ENCODE peak calls at places on chromosomes 16 and 17, in six cellular contexts. T is Calu3, W is heart left ventricle, V is glutamatergic neuron, I is nephron progenitor cell, E is psoas muscle. M is an unnamed sample.

GRCh38 chr17:68707032-68707431 is 105.9 kb upstream of the FAM20A start:
- DNase-seq in T (no peak), I (no peak), V (no peak), W (peak; percentile 35), E (no peak), M (no peak)

GRCh38 chr16:87045462-87046216 is 271.6 kb downstream of the C16orf95 start:
- DNase-seq in E (no peak), T (no peak), W (no peak), I (no peak), V (no peak), M (no peak)

GRCh38 chr16:89314357-89314756 is 96.9 kb downstream of the ZNF778 start:
- DNase-seq in T (no peak), I (no peak), E (no peak), V (no peak), W (no peak), M (no peak)

GRCh38 chr17:146983-147761 is 9.8 kb downstream of the SCGB1C2 start:
- DNase-seq in E (peak; percentile 38), I (no peak), W (no peak), T (no peak), V (peak; percentile 12), M (no peak)

GRCh38 chr16:52069866-52070265 is 477.1 kb downstream of the TOX3 start:
- DNase-seq in E (no peak), T (peak; percentile 40), I (peak; percentile 4), V (no peak), W (no peak), M (no peak)

GRCh38 chr17:74297941-74298340 is 23.9 kb downstream of the DNAI2 start:
- DNase-seq in T (no peak), I (no peak), V (no peak), E (no peak), W (no peak), M (no peak)

GRCh38 chr17:48187867-48188608 is 80.5 kb downstream of the SNX11 start:
- DNase-seq in I (no peak), W (no peak), E (no peak), V (no peak), T (no peak), M (no peak)

GRCh38 chr16:68902376-68903345 is 59.3 kb downstream of the TANGO6 start:
- DNase-seq in T (peak; percentile 76), I (peak; percentile 35), V (peak; percentile 37), E (no peak), W (no peak), M (peak; percentile 37)

GRCh38 chr17:52147431-52147830 is 11.1 kb downstream of the CA10 start:
- DNase-seq in I (no peak), E (no peak), T (no peak), W (no peak), V (no peak), M (no peak)

GRCh38 chr17:62703776-62704380 is 76.4 kb downstream of the MRC2 start:
- DNase-seq in T (peak; percentile 82), I (peak; percentile 91), E (peak; percentile 84), W (peak; percentile 77), V (peak; percentile 93), M (peak; percentile 86)

GRCh38 chr16:20612551-20613470 is 36.6 kb upstream of the ACSM2B start:
- DNase-seq in T (no peak), V (no peak), I (no peak), W (peak; percentile 73), E (peak; percentile 55), M (no peak)

GRCh38 chr16:69107311-69107962 is 2.0 kb downstream of the HAS3 start:
- DNase-seq in V (peak; percentile 54), T (peak; percentile 50), E (peak; percentile 61), I (peak; percentile 59), W (no peak), M (no peak)

GRCh38 chr16:29775742-29776408 is 2.2 kb upstream of the ZG16 start:
- DNase-seq in V (peak; percentile 21), W (no peak), T (peak; percentile 49), E (no peak), I (no peak), M (no peak)

GRCh38 chr17:50318551-50319310 is 27.2 kb upstream of the XYLT2 start:
- DNase-seq in V (no peak), W (no peak), T (no peak), E (no peak), I (peak; percentile 69), M (no peak)

GRCh38 chr17:75228305-75228704 is 22.8 kb downstream of the NUP85 start:
- DNase-seq in T (no peak), E (peak; percentile 23), W (no peak), I (no peak), V (no peak), M (no peak)

GRCh38 chr16:1379863-1380174 is 28.1 kb downstream of the GNPTG start:
- DNase-seq in T (peak; percentile 63), I (no peak), E (no peak), V (no peak), W (no peak), M (no peak)

DNA sequence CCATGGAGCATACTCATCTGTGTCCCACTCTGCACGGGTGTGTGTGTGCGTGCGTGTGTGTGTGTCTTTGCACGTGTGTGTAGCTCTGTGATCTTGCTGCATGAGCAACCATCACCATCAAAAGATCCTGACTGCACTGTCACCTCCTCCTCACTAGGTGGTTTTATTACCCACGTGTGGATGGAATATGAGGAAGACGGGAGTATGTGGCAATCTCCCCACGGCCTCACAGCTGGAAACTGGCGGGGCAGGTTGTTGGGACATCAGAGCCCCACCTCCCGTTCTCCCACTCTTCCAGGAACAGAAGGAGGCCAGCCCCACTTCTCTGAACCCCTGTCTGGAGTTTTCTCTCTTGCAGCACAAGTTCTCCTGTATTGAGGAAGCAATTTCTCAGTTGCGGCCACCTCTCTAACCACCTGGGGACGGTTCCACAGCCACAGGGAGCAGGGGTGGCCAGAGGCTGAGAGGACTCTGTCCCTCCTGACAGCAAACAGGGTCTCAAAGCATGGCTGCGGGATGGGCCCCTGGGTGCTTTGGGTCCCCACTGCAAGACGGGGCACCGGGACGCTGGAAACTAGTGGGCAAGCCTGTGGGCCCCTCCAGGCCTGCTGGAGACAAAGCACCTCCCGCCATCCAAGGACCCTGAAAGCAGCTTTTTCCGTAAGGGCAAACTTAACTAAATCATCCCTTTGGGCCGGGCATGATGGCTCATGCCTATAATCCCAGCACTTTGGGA is 27.9 kb upstream of the ATP2C2 start:
- DNase-seq in W (no peak), I (no peak), E (peak; percentile 37), T (peak; percentile 70), V (no peak), M (no peak)
- TF ChIP-seq CTCF in W (no peak), I (no peak), E (no peak), T (no peak), V (no peak), M (no peak)

GRCh38 chr16:66878067-66878466 is 2.2 kb upstream of the PDP2 start:
- DNase-seq in V (no peak), T (no peak), I (no peak), E (no peak), W (no peak), M (no peak)
- TF ChIP-seq CTCF in V (no peak), T (no peak), I (no peak), E (no peak), W (no peak), M (no peak)

GRCh38 chr16:57185945-57186629 is at the start of the genes PSME3IP1 and RSPRY1:
- DNase-seq in V (peak; percentile 97), W (peak; percentile 98), T (peak; percentile 99), E (peak; percentile 98), I (peak; percentile 97), M (peak; percentile 100)

GRCh38 chr16:57188711-57189002 is 2.5 kb downstream of the RSPRY1 start:
- DNase-seq in V (no peak), E (no peak), I (no peak), T (no peak), W (no peak), M (no peak)

GRCh38 chr16:57185446-57185944 is 344 bp downstream of the PSME3IP1 start:
- DNase-seq in V (no peak), W (peak; percentile 54), E (no peak), I (peak; percentile 38), T (peak; percentile 36), M (peak; percentile 61)

GRCh38 chr16:57187508-57187854 is 1.4 kb downstream of the RSPRY1 start:
- DNase-seq in E (no peak), T (no peak), W (no peak), V (no peak), I (no peak), M (peak; percentile 55)

GRCh38 chr16:57186630-57187507 is 740 bp downstream of the RSPRY1 start:
- DNase-seq in T (peak; percentile 20), V (peak; percentile 26), I (peak; percentile 13), E (no peak), W (no peak), M (no peak)
- TF ChIP-seq CTCF in T (no peak), V (no peak), I (no peak), E (no peak), W (no peak), M (no peak)

DNA sequence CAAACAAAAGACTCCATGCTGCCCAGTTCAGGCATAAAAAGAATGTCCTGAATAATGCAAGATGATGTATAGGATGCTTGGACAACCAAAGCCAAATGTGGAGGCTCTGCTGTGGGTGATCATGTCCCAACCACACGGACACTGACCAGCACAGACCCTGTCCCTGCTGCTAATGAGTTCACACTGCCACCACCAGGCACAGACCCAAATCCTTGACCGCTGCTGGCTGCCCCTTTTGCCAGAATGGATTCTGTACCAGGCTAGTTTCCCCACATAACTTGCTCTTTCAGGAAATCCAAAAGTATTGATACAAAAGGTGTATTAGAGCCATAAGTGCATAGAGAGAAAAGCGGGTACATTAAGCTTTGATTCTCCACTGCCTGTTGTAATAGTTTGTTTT is 60.9 kb downstream of the XYLT1 start:
- DNase-seq in V (no peak), E (no peak), W (no peak), T (no peak), I (no peak), M (no peak)
- TF ChIP-seq CTCF in V (no peak), E (no peak), W (no peak), T (no peak), I (no peak), M (no peak)

GRCh38 chr16:81900014-81900413 is 111.3 kb downstream of the SDR42E1 start:
- DNase-seq in I (no peak), T (no peak), W (no peak), E (no peak), V (no peak), M (no peak)
- TF ChIP-seq CTCF in I (no peak), T (no peak), W (no peak), E (no peak), V (no peak), M (no peak)

DNA sequence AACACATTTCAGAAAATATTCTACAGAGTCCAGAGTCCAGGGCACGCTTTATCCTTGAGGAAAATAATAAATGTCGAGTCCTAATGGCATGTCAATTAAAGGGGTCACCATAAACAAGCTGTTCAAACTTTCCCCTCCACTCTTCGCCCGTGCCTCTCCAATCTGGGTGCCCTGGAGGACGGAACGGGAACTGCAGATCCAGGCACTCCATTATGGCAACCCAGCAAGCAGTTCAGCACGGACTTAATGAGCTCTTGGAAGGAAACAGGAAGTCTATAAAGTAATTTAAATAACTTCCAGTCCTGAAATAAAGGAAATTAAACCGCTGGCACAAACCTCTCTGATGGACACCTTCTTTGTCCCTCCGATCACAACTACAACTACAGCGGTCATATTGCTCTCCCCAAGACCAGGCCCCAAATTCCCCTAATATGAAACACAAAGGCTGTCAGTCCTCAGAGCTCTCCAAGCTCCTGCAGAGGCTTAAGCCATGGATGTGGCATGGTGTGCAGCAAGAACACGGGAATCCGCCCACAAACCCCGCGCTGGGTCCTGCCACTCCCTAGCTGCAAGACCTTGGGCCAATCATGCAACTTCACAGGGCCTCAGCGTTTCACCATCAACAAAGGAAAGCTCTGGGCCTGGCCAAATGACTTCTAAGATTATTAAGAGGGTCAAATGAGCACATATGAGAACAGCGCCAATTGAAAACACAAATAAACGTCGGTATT is 52.6 kb downstream of the ZFHX3 start:
- DNase-seq in I (peak; percentile 57), T (peak; percentile 18), E (no peak), W (no peak), V (peak; percentile 77), M (no peak)
- TF ChIP-seq CTCF in I (peak; percentile 59), T (peak; percentile 64), E (peak; percentile 30), W (no peak), V (peak; percentile 88), M (no peak)

M was measured in GM13976.